ENCODE peak calls at places on chromosomes 5 and 9, in nine cellular contexts. Z, A, D, G, E, O, X, C and S are unnamed samples.
A peak's percentile ranks its signal among the peaks of the same experiment; 100 is the strongest.

GRCh38 chr9:134895849-134896833 is 15.5 kb downstream of the FCN2 start:
- DNase-seq in E (no peak), O (peak; percentile 86), C (no peak), A (peak; percentile 61), X (no peak), G (peak; percentile 53), Z (peak; percentile 75), D (peak; percentile 69), S (no peak)

GRCh38 chr9:90057361-90057760 is 452.5 kb downstream of the GADD45G start:
- DNase-seq in D (no peak), E (no peak), C (no peak), Z (no peak), X (no peak), A (no peak), O (no peak), G (no peak), S (no peak)

GRCh38 chr5:157778121-157778805 is 34.8 kb downstream of the LSM11 start:
- DNase-seq in D (peak; percentile 87), X (no peak), A (peak; percentile 71), C (no peak), G (peak; percentile 30), Z (peak; percentile 6), O (peak; percentile 64), E (no peak), S (no peak)

GRCh38 chr5:43422143-43422542 is 10.0 kb upstream of the CCL28 start:
- DNase-seq in D (no peak), C (peak; percentile 95), X (no peak), A (peak; percentile 77), Z (peak; percentile 12), O (peak; percentile 92), G (peak; percentile 39), E (peak; percentile 31), S (no peak)

GRCh38 chr5:151315998-151316597 is 12.5 kb upstream of the SLC36A3 start:
- DNase-seq in D (peak; percentile 37), X (peak; percentile 81), O (peak; percentile 45), G (peak; percentile 84), C (peak; percentile 55), A (peak; percentile 93), Z (peak; percentile 63), E (peak; percentile 62), S (peak; percentile 73)

GRCh38 chr9:135602789-135603481 is 36.4 kb downstream of the GLT6D1 start:
- DNase-seq in O (peak; percentile 4), E (peak; percentile 34), Z (peak; percentile 27), A (peak; percentile 56), C (no peak), G (peak; percentile 49), X (peak; percentile 69), D (peak; percentile 29), S (peak; percentile 64)

GRCh38 chr9:68969538-68969937 is 44.4 kb downstream of the PRKACG start:
- DNase-seq in O (no peak), D (no peak), C (no peak), A (no peak), E (no peak), G (no peak), Z (no peak), X (no peak), S (no peak)

GRCh38 chr9:70113403-70114022 is 69.9 kb downstream of the MAMDC2 start:
- DNase-seq in E (peak; percentile 82), A (peak; percentile 53), Z (peak; percentile 72), C (no peak), G (peak; percentile 80), X (peak; percentile 82), D (peak; percentile 48), O (peak; percentile 68), S (peak; percentile 56)

GRCh38 chr5:96214442-96215197 is 218.4 kb downstream of the PCSK1 start:
- DNase-seq in X (no peak), E (no peak), Z (peak; percentile 63), O (peak; percentile 60), C (no peak), A (no peak), G (no peak), D (no peak), S (no peak)

GRCh38 chr5:96219580-96220281 is 213.3 kb downstream of the PCSK1 start:
- DNase-seq in Z (peak; percentile 86), X (no peak), A (peak; percentile 63), C (no peak), O (peak; percentile 88), E (peak; percentile 10), G (peak; percentile 94), D (no peak), S (no peak)

GRCh38 chr5:96220610-96221390 is 212.2 kb downstream of the PCSK1 start:
- DNase-seq in X (no peak), A (peak; percentile 58), C (no peak), O (peak; percentile 90), D (no peak), G (peak; percentile 89), Z (peak; percentile 77), E (no peak), S (no peak)

GRCh38 chr5:96222129-96222528 is 210.9 kb downstream of the PCSK1 start:
- DNase-seq in A (no peak), D (no peak), O (no peak), G (no peak), E (no peak), X (no peak), C (no peak), Z (no peak), S (no peak)

DNA sequence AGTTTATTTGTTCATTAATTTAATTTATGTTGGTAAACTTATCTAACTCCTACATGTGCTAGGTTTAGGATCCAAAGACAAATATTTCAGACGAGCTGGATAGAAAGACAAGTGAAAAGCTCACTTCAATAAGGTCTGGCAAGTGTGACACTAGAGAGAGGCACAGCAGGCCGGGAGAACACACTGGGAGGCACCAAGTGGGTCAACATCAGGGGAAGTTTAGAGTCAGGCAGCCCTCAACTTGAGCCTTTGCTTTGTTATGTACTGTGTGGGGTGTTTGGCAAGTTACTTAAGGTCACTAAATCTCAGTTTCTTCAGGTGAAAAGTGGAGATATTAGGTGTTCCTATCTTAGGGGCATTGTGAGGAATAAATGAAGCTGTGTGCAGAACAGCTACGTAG is 214.4 kb downstream of the PCSK1 start:
- DNase-seq in D (no peak), C (no peak), X (no peak), G (no peak), E (no peak), O (no peak), Z (no peak), A (no peak), S (no peak)
- H3K4me2 ChIP-seq in D (no peak overlapping the region), C (no peak overlapping the region), X (no peak overlapping the region), G (no peak overlapping the region), E (no peak overlapping the region), O (no peak overlapping the region), Z (no peak overlapping the region), A (no peak overlapping the region), S (no peak overlapping the region)

DNA sequence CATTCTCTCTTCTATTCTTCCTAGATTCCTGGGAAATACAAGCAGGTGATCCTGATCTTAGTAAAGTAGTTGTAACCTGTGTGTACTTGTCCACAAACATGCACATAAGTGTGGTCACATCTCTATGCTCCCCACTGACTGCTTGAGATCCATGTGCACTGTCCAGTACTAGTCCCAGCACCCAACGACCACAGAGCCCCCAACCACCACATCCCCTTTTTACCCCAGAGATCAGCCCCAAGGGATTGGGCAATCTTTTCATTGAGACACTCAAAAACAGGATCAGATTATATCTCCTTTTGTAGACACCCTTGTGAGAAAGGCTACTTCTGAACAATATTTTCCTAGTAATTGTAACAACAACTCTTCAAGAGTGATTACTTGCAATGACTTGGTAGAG is 240.6 kb downstream of the ACTL7B start:
- DNase-seq in D (no peak), E (no peak), A (no peak), Z (no peak), C (no peak), X (no peak), G (no peak), O (no peak), S (no peak)
- H3K4me2 ChIP-seq in D (no peak overlapping the region), E (no peak overlapping the region), A (no peak overlapping the region), Z (no peak overlapping the region), C (no peak overlapping the region), X (no peak overlapping the region), G (no peak overlapping the region), O (no peak overlapping the region), S (no peak overlapping the region)

DNA sequence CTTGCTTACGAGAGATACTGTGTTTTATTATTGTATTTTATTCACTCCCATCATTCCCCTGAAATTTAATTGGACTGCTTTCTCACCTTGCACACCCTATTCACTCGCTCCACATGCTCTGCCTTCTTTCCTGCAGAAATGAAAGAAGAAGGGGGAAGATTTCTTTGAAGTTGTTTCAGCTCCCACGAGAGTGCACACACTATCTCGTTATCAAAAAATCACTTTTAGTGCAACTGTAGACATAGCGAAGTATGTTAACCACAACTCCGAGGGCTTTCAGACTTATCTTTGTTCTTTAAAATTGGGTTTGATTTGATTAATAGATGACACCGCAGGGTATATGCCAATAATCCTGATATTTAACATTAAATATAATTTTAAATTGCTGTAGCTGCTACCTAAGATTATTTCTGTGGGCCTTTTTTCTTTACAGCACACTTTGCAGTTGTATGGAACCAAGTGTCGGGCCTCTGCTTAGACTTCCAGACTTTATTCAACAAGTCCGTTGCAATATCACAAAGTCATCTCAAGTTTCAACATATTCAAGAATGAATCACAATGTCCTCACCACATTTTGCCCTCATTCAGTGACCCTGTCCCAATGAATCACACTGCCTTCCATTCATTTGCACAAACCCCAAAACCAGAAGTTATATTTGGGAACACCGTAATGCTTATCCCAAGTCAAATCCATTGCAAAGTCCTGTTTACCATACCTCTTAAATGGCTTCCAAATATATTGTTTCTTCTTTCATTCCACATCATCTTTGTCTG is 439.4 kb downstream of the CSNK1G3 start:
- DNase-seq in G (peak; percentile 93), D (peak; percentile 39), E (no peak), A (peak; percentile 86), X (no peak), O (peak; percentile 99), C (peak; percentile 83), Z (peak; percentile 96), S (no peak)
- H3K4me2 ChIP-seq in G (peak overlapping the region; percentile 46), D (peak overlapping the region; percentile 33), E (no peak overlapping the region), A (peak overlapping the region; percentile 64), X (no peak overlapping the region), O (no peak overlapping the region), C (no peak overlapping the region), Z (peak overlapping the region; percentile 7), S (no peak overlapping the region)

GRCh38 chr9:111955048-111955447 is 58.4 kb downstream of the UGCG start:
- DNase-seq in Z (no peak), A (no peak), X (no peak), D (no peak), O (no peak), C (no peak), G (no peak), E (no peak), S (no peak)

GRCh38 chr9:111959960-111960359 is 63.3 kb downstream of the UGCG start:
- DNase-seq in O (peak; percentile 80), A (peak; percentile 45), X (no peak), C (no peak), E (peak; percentile 71), G (no peak), D (no peak), Z (peak; percentile 70), S (no peak)

GRCh38 chr9:111961011-111961410 is 64.4 kb downstream of the UGCG start:
- DNase-seq in E (no peak), Z (peak; percentile 79), G (peak; percentile 43), X (no peak), O (peak; percentile 82), D (no peak), C (no peak), A (peak; percentile 28), S (no peak)

GRCh38 chr9:111959468-111959941 is 62.9 kb downstream of the UGCG start:
- DNase-seq in A (peak; percentile 84), C (peak; percentile 98), E (peak; percentile 35), D (peak; percentile 19), X (no peak), O (peak; percentile 92), G (peak; percentile 98), Z (peak; percentile 89), S (no peak)

DNA sequence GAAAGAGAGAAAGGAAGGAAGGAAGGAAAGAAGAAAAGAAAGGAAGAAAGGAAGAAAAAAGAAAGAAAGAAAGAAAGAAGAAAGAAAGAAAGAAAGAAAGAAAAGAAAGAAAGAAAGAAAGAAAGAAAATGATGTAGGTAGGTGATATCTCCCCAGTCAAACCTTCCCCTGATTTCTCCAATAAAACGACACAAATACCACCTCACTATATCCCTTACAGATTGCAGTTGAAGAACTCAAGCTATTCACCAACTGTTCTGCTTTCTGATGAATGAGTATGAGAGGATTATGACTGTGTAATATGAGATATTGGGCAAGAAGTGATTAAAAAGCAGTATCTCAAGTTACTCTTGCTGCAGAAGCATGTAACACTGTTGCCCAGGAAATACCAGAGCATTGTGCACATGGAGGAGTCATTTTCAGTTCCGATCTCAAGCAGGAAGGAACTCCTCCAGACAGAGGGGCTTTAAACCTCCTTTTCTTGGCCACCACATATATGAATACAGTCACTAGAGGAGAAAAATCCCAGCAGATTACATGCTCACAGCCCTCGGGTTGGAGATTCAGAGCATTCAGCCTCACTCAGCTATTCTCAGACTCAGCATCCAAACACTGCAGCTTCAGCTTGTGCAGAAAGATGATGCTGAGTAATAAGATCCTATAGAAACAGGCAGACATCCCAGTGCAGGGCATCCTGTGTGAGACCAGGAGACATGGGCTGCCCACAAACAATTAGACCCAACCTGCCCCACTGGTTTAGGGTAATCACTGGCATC is 61.4 kb downstream of the UGCG start:
- DNase-seq in E (no peak), C (peak; percentile 96), D (no peak), A (peak; percentile 88), G (peak; percentile 97), Z (peak; percentile 99), O (peak; percentile 99), X (no peak), S (no peak)
- H3K4me2 ChIP-seq in E (no peak overlapping the region), C (peak overlapping the region; percentile 60), D (peak overlapping the region; percentile 56), A (peak overlapping the region; percentile 66), G (peak overlapping the region; percentile 72), Z (peak overlapping the region; percentile 70), O (peak overlapping the region; percentile 88), X (no peak overlapping the region), S (peak overlapping the region; percentile 1)